ENCODE peak calls at places on chromosomes 6 and 20, in ten cellular contexts. One of them, this sample, is unnamed.

GRCh38 chr20:37777556-37777955 is 83.7 kb downstream of the CTNNBL1 start:
- DNase-seq in heart right ventricle: no peak
- DNase-seq in fibroblast of pulmonary artery: peak; percentile 62
- DNase-seq in cardiac fibroblast: peak; percentile 35
- DNase-seq in cardiac muscle cell: peak; percentile 38
- DNase-seq in CD4-positive, alpha-beta memory T cell: no peak
- DNase-seq in heart left ventricle: no peak
- DNase-seq in brain microvascular endothelial cell: no peak
- DNase-seq in skeletal muscle cell: no peak
- DNase-seq in adrenal gland: no peak
- DNase-seq in this sample: no peak

GRCh38 chr6:44228836-44229235 is 5.4 kb downstream of the SLC29A1 start:
- DNase-seq in cardiac fibroblast: no peak
- DNase-seq in brain microvascular endothelial cell: no peak
- DNase-seq in heart left ventricle: no peak
- DNase-seq in heart right ventricle: no peak
- DNase-seq in cardiac muscle cell: no peak
- DNase-seq in skeletal muscle cell: no peak
- DNase-seq in fibroblast of pulmonary artery: no peak
- DNase-seq in CD4-positive, alpha-beta memory T cell: no peak
- DNase-seq in adrenal gland: no peak
- DNase-seq in this sample: no peak

GRCh38 chr6:77880501-77880900 is 227.7 kb downstream of the MEI4 start:
- DNase-seq in fibroblast of pulmonary artery: peak; percentile 10
- DNase-seq in heart left ventricle: no peak
- DNase-seq in CD4-positive, alpha-beta memory T cell: no peak
- DNase-seq in heart right ventricle: no peak
- DNase-seq in brain microvascular endothelial cell: peak; percentile 76
- DNase-seq in cardiac muscle cell: no peak
- DNase-seq in skeletal muscle cell: no peak
- DNase-seq in adrenal gland: no peak
- DNase-seq in cardiac fibroblast: no peak
- DNase-seq in this sample: no peak

GRCh38 chr20:19706463-19706862 is 51.6 kb upstream of the RIN2 start:
- DNase-seq in fibroblast of pulmonary artery: no peak
- DNase-seq in heart right ventricle: no peak
- DNase-seq in heart left ventricle: no peak
- DNase-seq in cardiac fibroblast: no peak
- DNase-seq in skeletal muscle cell: no peak
- DNase-seq in CD4-positive, alpha-beta memory T cell: no peak
- DNase-seq in brain microvascular endothelial cell: no peak
- DNase-seq in cardiac muscle cell: no peak
- DNase-seq in adrenal gland: no peak
- DNase-seq in this sample: no peak

GRCh38 chr20:44153636-44154043 is 33.3 kb downstream of the JPH2 start:
- DNase-seq in fibroblast of pulmonary artery: peak; percentile 43
- DNase-seq in CD4-positive, alpha-beta memory T cell: peak; percentile 62
- DNase-seq in cardiac muscle cell: peak; percentile 52
- DNase-seq in adrenal gland: no peak
- DNase-seq in heart left ventricle: no peak
- DNase-seq in heart right ventricle: no peak
- DNase-seq in cardiac fibroblast: peak; percentile 33
- DNase-seq in brain microvascular endothelial cell: no peak
- DNase-seq in skeletal muscle cell: no peak
- DNase-seq in this sample: no peak

GRCh38 chr20:35434085-35435005 is 3.7 kb downstream of the GDF5 start:
- DNase-seq in adrenal gland: no peak
- DNase-seq in fibroblast of pulmonary artery: peak; percentile 18
- DNase-seq in heart right ventricle: peak; percentile 46
- DNase-seq in cardiac fibroblast: peak; percentile 63
- DNase-seq in CD4-positive, alpha-beta memory T cell: no peak
- DNase-seq in skeletal muscle cell: no peak
- DNase-seq in heart left ventricle: peak; percentile 41
- DNase-seq in brain microvascular endothelial cell: no peak
- DNase-seq in cardiac muscle cell: peak; percentile 58
- DNase-seq in this sample: no peak

GRCh38 chr6:105522626-105523322 is 119.9 kb upstream of the PREP start:
- DNase-seq in fibroblast of pulmonary artery: no peak
- DNase-seq in cardiac muscle cell: no peak
- DNase-seq in brain microvascular endothelial cell: peak; percentile 12
- DNase-seq in skeletal muscle cell: no peak
- DNase-seq in CD4-positive, alpha-beta memory T cell: no peak
- DNase-seq in heart left ventricle: no peak
- DNase-seq in adrenal gland: no peak
- DNase-seq in heart right ventricle: no peak
- DNase-seq in cardiac fibroblast: no peak
- DNase-seq in this sample: no peak

GRCh38 chr20:41048475-41049242 is 20.0 kb downstream of the TOP1 start:
- DNase-seq in skeletal muscle cell: no peak
- DNase-seq in brain microvascular endothelial cell: no peak
- DNase-seq in adrenal gland: no peak
- DNase-seq in heart right ventricle: no peak
- DNase-seq in cardiac fibroblast: no peak
- DNase-seq in CD4-positive, alpha-beta memory T cell: peak; percentile 61
- DNase-seq in heart left ventricle: no peak
- DNase-seq in fibroblast of pulmonary artery: no peak
- DNase-seq in cardiac muscle cell: no peak
- DNase-seq in this sample: no peak

GRCh38 chr6:27553123-27553904 is 80.4 kb upstream of the ZNF184 start:
- DNase-seq in skeletal muscle cell: no peak
- DNase-seq in cardiac fibroblast: peak; percentile 20
- DNase-seq in heart right ventricle: no peak
- DNase-seq in brain microvascular endothelial cell: peak; percentile 82
- DNase-seq in heart left ventricle: no peak
- DNase-seq in cardiac muscle cell: peak; percentile 31
- DNase-seq in adrenal gland: no peak
- DNase-seq in fibroblast of pulmonary artery: peak; percentile 33
- DNase-seq in CD4-positive, alpha-beta memory T cell: no peak
- DNase-seq in this sample: peak; percentile 60

GRCh38 chr20:38199506-38200390 is 34.7 kb upstream of the TGM2 start:
- DNase-seq in cardiac muscle cell: peak; percentile 41
- DNase-seq in heart left ventricle: no peak
- DNase-seq in cardiac fibroblast: no peak
- DNase-seq in skeletal muscle cell: no peak
- DNase-seq in CD4-positive, alpha-beta memory T cell: no peak
- DNase-seq in heart right ventricle: no peak
- DNase-seq in adrenal gland: peak; percentile 39
- DNase-seq in brain microvascular endothelial cell: no peak
- DNase-seq in fibroblast of pulmonary artery: peak; percentile 19
- DNase-seq in this sample: no peak

GRCh38 chr20:56443654-56444540 is 24.5 kb upstream of the RTF2 start:
- DNase-seq in cardiac muscle cell: peak; percentile 74
- DNase-seq in CD4-positive, alpha-beta memory T cell: no peak
- DNase-seq in skeletal muscle cell: peak; percentile 22
- DNase-seq in heart right ventricle: peak; percentile 32
- DNase-seq in brain microvascular endothelial cell: peak; percentile 18
- DNase-seq in adrenal gland: no peak
- DNase-seq in cardiac fibroblast: peak; percentile 77
- DNase-seq in fibroblast of pulmonary artery: peak; percentile 78
- DNase-seq in heart left ventricle: peak; percentile 46
- DNase-seq in this sample: no peak

DNA sequence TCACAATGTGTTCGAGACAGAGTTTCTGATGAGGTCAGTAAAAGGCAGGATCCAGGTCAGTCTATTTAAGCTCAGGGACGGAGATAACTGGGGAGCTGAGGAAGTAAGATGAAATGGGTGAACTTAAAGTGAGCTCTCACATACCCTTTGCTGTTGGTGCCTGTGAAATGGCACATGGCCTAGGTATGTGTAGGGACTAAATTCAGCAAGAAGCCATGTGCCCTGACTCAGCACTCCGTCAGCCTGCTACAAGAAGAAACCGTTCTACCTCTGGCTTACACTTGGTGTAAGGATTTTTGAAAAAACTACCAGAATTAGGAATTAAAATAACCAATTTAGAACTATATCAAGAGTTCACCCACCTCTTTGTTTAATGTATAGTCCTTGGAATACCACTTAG is 41.1 kb upstream of the TRDN start:
- DNase-seq in CD4-positive, alpha-beta memory T cell: no peak
- DNase-seq in heart left ventricle: no peak
- DNase-seq in cardiac fibroblast: no peak
- DNase-seq in cardiac muscle cell: no peak
- DNase-seq in fibroblast of pulmonary artery: no peak
- DNase-seq in adrenal gland: no peak
- DNase-seq in skeletal muscle cell: no peak
- DNase-seq in brain microvascular endothelial cell: no peak
- DNase-seq in heart right ventricle: no peak
- DNase-seq in this sample: no peak
- H3K4me3 ChIP-seq in CD4-positive, alpha-beta memory T cell: no peak overlapping the region
- H3K4me3 ChIP-seq in heart left ventricle: no peak overlapping the region
- H3K4me3 ChIP-seq in cardiac fibroblast: no peak overlapping the region
- H3K4me3 ChIP-seq in cardiac muscle cell: no peak overlapping the region
- H3K4me3 ChIP-seq in fibroblast of pulmonary artery: no peak overlapping the region
- H3K4me3 ChIP-seq in adrenal gland: no peak overlapping the region
- H3K4me3 ChIP-seq in skeletal muscle cell: no peak overlapping the region
- H3K4me3 ChIP-seq in brain microvascular endothelial cell: no peak overlapping the region
- H3K4me3 ChIP-seq in heart right ventricle: no peak overlapping the region
- H3K4me3 ChIP-seq in this sample: no peak overlapping the region

GRCh38 chr6:41239467-41240159 is 11.5 kb downstream of the TREML4 start:
- DNase-seq in heart left ventricle: no peak
- DNase-seq in cardiac fibroblast: no peak
- DNase-seq in heart right ventricle: no peak
- DNase-seq in fibroblast of pulmonary artery: no peak
- DNase-seq in cardiac muscle cell: no peak
- DNase-seq in adrenal gland: no peak
- DNase-seq in skeletal muscle cell: no peak
- DNase-seq in brain microvascular endothelial cell: no peak
- DNase-seq in CD4-positive, alpha-beta memory T cell: no peak
- DNase-seq in this sample: no peak
- H3K4me3 ChIP-seq in heart left ventricle: no peak overlapping the region
- H3K4me3 ChIP-seq in cardiac fibroblast: no peak overlapping the region
- H3K4me3 ChIP-seq in heart right ventricle: no peak overlapping the region
- H3K4me3 ChIP-seq in fibroblast of pulmonary artery: no peak overlapping the region
- H3K4me3 ChIP-seq in cardiac muscle cell: no peak overlapping the region
- H3K4me3 ChIP-seq in adrenal gland: no peak overlapping the region
- H3K4me3 ChIP-seq in skeletal muscle cell: no peak overlapping the region
- H3K4me3 ChIP-seq in brain microvascular endothelial cell: no peak overlapping the region
- H3K4me3 ChIP-seq in CD4-positive, alpha-beta memory T cell: no peak overlapping the region
- H3K4me3 ChIP-seq in this sample: no peak overlapping the region

GRCh38 chr6:135901776-135902524 is 50.4 kb downstream of the PDE7B start:
- DNase-seq in skeletal muscle cell: peak; percentile 92
- DNase-seq in fibroblast of pulmonary artery: peak; percentile 98
- DNase-seq in cardiac muscle cell: peak; percentile 97
- DNase-seq in heart left ventricle: peak; percentile 71
- DNase-seq in cardiac fibroblast: peak; percentile 97
- DNase-seq in adrenal gland: peak; percentile 72
- DNase-seq in CD4-positive, alpha-beta memory T cell: no peak
- DNase-seq in heart right ventricle: no peak
- DNase-seq in brain microvascular endothelial cell: peak; percentile 79
- DNase-seq in this sample: no peak
- H3K4me3 ChIP-seq in skeletal muscle cell: no peak overlapping the region
- H3K4me3 ChIP-seq in fibroblast of pulmonary artery: peak overlapping the region; percentile 44
- H3K4me3 ChIP-seq in cardiac muscle cell: no peak overlapping the region
- H3K4me3 ChIP-seq in heart left ventricle: peak overlapping the region; percentile 24
- H3K4me3 ChIP-seq in cardiac fibroblast: peak overlapping the region; percentile 1
- H3K4me3 ChIP-seq in adrenal gland: no peak overlapping the region
- H3K4me3 ChIP-seq in CD4-positive, alpha-beta memory T cell: no peak overlapping the region
- H3K4me3 ChIP-seq in heart right ventricle: peak overlapping the region; percentile 25
- H3K4me3 ChIP-seq in brain microvascular endothelial cell: no peak overlapping the region
- H3K4me3 ChIP-seq in this sample: no peak overlapping the region

DNA sequence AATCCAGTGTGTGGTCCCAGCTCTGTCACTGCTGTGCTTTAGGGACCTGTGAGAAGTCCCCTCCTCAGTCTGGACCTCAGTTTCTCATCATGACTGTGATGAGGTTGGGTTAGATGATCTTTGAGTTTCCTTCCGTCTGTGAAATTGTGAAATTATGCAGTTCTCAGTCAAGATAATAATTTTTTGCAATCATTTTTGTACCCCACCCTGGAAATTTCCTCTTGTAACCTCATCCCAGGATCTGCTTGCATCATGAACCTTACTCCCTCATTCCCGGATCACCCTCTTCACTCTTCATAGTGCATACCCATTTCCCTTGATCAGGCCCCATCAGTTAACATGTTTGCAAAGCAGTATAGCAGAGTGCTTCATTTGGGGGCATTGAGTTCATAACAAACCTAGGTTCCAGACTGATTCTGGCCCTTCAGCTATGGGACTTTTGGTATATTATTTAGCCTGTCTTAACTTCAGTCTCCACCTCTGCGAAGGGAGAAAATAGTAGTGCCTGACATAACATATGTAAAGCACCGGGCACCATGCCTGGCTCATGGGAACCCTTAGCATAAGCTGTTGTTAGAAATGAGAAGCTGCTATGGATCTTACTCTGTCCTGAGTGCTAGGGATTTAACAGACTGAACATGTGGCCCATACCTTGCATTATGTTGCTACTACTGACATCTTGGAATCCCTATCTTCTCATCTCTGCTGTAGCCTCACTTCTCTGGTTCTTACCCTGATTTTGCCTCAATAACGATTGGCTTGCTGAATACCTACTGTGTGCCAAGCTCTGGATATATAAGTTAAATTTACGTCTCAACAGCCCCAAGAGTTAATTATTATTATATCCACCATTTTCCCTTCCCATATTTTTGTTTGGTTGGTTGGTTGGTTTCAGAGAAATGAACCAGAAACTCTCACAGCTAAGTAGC is 1.4 kb downstream of the ZNF76 start:
- DNase-seq in CD4-positive, alpha-beta memory T cell: no peak
- DNase-seq in heart right ventricle: no peak
- DNase-seq in cardiac fibroblast: peak; percentile 18
- DNase-seq in cardiac muscle cell: peak; percentile 8
- DNase-seq in brain microvascular endothelial cell: no peak
- DNase-seq in skeletal muscle cell: no peak
- DNase-seq in adrenal gland: no peak
- DNase-seq in fibroblast of pulmonary artery: peak; percentile 17
- DNase-seq in heart left ventricle: no peak
- DNase-seq in this sample: no peak
- H3K4me3 ChIP-seq in CD4-positive, alpha-beta memory T cell: peak overlapping the region; percentile 4
- H3K4me3 ChIP-seq in heart right ventricle: peak overlapping the region; percentile 77
- H3K4me3 ChIP-seq in cardiac fibroblast: no peak overlapping the region
- H3K4me3 ChIP-seq in cardiac muscle cell: peak overlapping the region; percentile 55
- H3K4me3 ChIP-seq in brain microvascular endothelial cell: peak overlapping the region; percentile 97
- H3K4me3 ChIP-seq in skeletal muscle cell: peak overlapping the region; percentile 90
- H3K4me3 ChIP-seq in adrenal gland: no peak overlapping the region
- H3K4me3 ChIP-seq in fibroblast of pulmonary artery: peak overlapping the region; percentile 94
- H3K4me3 ChIP-seq in heart left ventricle: peak overlapping the region; percentile 99
- H3K4me3 ChIP-seq in this sample: peak overlapping the region; percentile 87